ENCODE peak calls at places on chromosomes 13 and 19, in ten cellular contexts. G is skeletal muscle cell, O is BJ, Z is SJSA1, M is cardiac muscle cell, B is endodermal cell, N is heart left ventricle, I is ovary, A is HFF-Myc, Q is AG09309. V is an unnamed sample.

GRCh38 chr13:67148219-67148583 is 81.9 kb downstream of the PCDH9 start:
- DNase-seq in A (no peak), Z (no peak), N (no peak), M (peak), I (no peak), O (peak), G (no peak), B (no peak), Q (no peak), V (no peak)

GRCh38 chr19:56566904-56567273 is 379 bp upstream of the ZNF470 start:
- DNase-seq in G (no peak), N (peak), B (no peak), Z (no peak), A (peak), I (peak), M (peak), O (no peak), Q (no peak), V (peak)

GRCh38 chr13:26502826-26503225 is 54.7 kb upstream of the WASF3 start:
- DNase-seq in A (peak), B (peak), I (no peak), O (no peak), N (peak), G (peak), Q (peak), Z (no peak), M (peak), V (no peak)

GRCh38 chr19:40642757-40643325 is 41.7 kb downstream of the LTBP4 start:
- DNase-seq in I (no peak), A (no peak), N (no peak), O (no peak), G (no peak), Z (no peak), Q (no peak), M (no peak), B (no peak), V (no peak)

GRCh38 chr13:113969973-113970611 is 3.8 kb downstream of the C13orf46 start:
- DNase-seq in B (no peak), A (no peak), I (no peak), N (no peak), M (no peak), Q (no peak), O (no peak), G (no peak), Z (no peak), V (peak)

GRCh38 chr13:60931858-60932546 is 483.6 kb downstream of the PCDH20 start:
- DNase-seq in Q (no peak), N (no peak), Z (no peak), A (no peak), I (no peak), B (no peak), G (no peak), M (no peak), O (no peak), V (no peak)

GRCh38 chr19:46713781-46714522 is 3.0 kb downstream of the PRKD2 start:
- DNase-seq in N (peak), Q (peak), Z (no peak), I (peak), M (peak), B (peak), O (peak), G (no peak), A (peak), V (peak)

GRCh38 chr13:59891053-59891452 is 272.7 kb downstream of the DIAPH3 start:
- DNase-seq in A (no peak), I (no peak), B (no peak), N (no peak), Q (no peak), Z (no peak), G (no peak), O (no peak), M (no peak), V (no peak)

GRCh38 chr13:25690582-25690981 is 318.8 kb downstream of the ATP8A2 start:
- DNase-seq in Q (no peak), N (no peak), M (no peak), I (no peak), A (no peak), B (no peak), G (no peak), Z (no peak), O (no peak), V (no peak)

GRCh38 chr13:94999871-95000270 is 287.5 kb upstream of the SOX21 start:
- DNase-seq in B (no peak), Z (no peak), M (no peak), N (no peak), I (no peak), A (no peak), Q (no peak), G (no peak), O (no peak), V (no peak)

GRCh38 chr13:95005300-95005699 is 293.0 kb upstream of the SOX21 start:
- DNase-seq in M (no peak), A (no peak), Q (no peak), N (no peak), I (no peak), Z (no peak), O (no peak), B (no peak), G (no peak), V (no peak)

GRCh38 chr13:95002126-95002525 is 289.8 kb upstream of the SOX21 start:
- DNase-seq in Z (no peak), Q (no peak), A (no peak), N (no peak), I (no peak), G (no peak), M (no peak), O (no peak), B (no peak), V (no peak)

GRCh38 chr13:95007322-95007721 is 293.9 kb downstream of the ABCC4 start:
- DNase-seq in B (peak), N (no peak), Q (no peak), Z (no peak), G (no peak), M (no peak), A (no peak), O (no peak), I (no peak), V (no peak)

GRCh38 chr13:95002968-95003813 is 290.8 kb upstream of the SOX21 start:
- DNase-seq in I (no peak), M (no peak), Q (no peak), N (no peak), A (no peak), O (no peak), G (no peak), B (peak), Z (no peak), V (no peak)
- H3K4me3 ChIP-seq in I (no peak), M (peak), Q (peak), N (peak), A (peak), O (peak), G (peak), B (peak), Z (no peak), V (peak)

DNA sequence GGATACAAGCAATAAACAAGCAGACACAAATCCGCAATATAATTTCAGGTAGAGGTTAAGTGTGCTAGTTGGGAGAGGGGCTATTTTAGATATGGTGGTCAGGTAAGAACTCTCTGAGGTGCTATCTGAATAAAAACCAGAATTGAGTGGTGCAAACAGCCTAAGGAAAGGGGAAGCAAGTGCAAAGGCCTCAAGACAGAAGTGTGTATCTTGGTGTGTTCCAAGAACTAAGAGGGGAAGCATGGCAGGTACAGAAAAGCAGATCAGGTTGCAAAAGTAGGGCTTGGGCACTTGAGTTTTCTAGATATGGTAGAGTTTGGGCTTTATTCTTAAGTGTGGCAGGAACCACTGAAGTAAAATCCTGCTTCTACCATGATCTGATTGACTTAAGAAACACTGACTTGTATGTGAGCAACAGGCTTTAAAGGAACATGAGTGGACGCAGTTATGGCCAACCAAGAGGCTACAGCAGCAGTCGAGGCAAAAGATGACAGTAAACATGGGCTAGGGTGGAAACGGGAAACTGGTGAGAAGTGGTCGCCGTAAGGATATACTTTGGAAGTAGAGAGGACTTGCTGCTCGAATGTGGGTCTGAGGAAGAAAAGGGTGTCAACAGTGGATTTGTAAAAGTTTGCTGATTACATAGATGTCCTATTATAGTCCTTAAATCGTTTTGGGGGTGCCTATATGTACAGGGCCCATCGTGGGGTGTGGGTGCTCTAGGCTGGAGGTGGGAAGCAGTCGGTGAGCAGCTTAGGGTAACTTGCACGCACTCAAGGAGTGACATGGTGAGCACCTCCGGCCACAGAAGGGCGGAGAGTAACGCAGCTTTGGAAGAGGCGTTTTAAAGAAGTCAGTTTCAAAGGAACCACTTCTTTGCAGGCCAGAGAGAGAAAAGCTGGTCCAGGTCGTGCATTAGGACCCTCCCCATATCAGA is 678 bp downstream of the TGDS start:
- DNase-seq in G (no peak), Z (no peak), A (no peak), Q (no peak), M (peak), O (no peak), N (peak), I (no peak), B (peak), V (no peak)
- H3K4me3 ChIP-seq in G (peak), Z (peak), A (peak), Q (peak), M (peak), O (peak), N (peak), I (peak), B (peak), V (peak)

GRCh38 chr19:8391274-8392016 is 1.3 kb downstream of the RAB11B start:
- DNase-seq in B (no peak), G (no peak), A (no peak), Q (no peak), N (no peak), O (no peak), Z (no peak), I (no peak), M (no peak), V (peak)
- H3K4me3 ChIP-seq in B (peak), G (no peak), A (peak), Q (no peak), N (peak), O (no peak), Z (peak), I (peak), M (no peak), V (peak)

GRCh38 chr19:17211547-17212446 is 3.4 kb upstream of the USE1 start:
- DNase-seq in Z (no peak), M (no peak), Q (no peak), A (no peak), G (no peak), I (no peak), B (no peak), N (no peak), O (no peak), V (no peak)
- H3K4me3 ChIP-seq in Z (no peak), M (no peak), Q (no peak), A (no peak), G (no peak), I (no peak), B (no peak), N (no peak), O (no peak), V (no peak)

DNA sequence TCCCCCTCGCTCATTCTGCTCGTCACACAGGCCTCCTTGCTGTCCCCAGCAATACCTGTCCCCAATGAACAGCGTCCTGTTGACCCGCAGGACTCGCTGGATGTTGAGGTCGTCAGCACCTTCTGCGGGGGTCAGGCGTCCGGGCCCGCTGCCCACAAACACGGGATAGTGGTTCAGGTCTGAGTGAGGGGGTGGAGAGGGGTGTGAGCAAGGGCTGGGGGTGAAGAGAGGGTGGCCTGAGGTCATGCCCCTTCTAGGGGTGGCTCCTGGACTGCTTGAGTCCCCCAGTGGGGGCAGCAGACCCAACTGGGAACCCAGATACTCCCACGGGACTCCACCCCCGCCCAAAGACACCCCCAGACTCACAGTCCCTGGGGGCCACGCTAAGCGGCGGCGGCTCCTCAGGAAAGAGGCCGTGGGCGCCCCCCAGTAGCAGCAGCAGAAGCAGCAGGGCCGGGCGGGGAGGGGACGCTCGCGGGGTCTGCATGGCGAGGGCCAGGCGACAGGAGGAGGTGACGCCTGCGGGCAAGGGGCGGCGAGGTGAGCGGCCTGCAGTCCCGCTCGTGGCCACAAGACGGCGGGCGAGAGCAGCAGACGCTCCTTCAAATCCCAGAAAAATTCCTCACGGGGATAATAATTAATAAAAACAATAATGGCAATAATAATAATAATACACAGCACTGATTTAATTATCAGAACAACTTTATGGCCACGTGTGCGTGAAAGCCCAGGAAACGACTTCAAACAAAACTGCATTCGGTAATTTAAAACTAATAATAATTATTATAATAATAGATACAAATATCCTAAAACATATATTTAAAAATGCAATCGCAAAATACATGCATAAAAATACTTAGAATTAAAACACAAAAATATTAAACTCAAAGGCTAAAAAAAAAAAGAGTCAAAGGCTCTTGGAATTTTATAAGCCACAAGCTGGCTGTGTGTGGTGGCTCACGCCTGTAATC is 1.2 kb downstream of the SEMA6B start:
- DNase-seq in Q (no peak), Z (no peak), A (no peak), O (no peak), G (no peak), M (peak), N (no peak), I (no peak), B (peak), V (no peak)
- H3K4me3 ChIP-seq in Q (no peak), Z (no peak), A (no peak), O (no peak), G (no peak), M (no peak), N (peak), I (no peak), B (no peak), V (peak)

DNA sequence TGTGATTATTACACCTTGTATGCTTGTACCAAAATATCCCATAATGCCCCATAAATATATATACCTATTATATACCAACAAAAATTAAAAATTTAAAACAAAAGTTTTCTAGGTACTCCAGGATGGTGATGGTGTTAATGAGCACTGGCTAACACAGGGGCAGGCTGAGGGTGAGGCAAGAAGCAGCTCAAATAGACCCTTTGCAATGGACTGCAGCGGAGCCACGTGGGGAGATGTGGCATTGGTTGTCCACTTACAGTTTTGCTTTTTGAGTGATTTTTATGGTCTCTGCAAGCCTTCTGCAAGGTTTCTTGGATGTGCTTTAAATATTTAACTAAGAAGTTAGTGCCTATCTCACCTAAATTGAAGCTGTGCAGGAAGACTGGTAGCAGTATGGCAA is 132.9 kb downstream of the RAP2A start:
- DNase-seq in Q (no peak), Z (no peak), O (no peak), I (no peak), N (no peak), B (no peak), G (no peak), A (no peak), M (no peak), V (no peak)
- H3K4me3 ChIP-seq in Q (no peak), Z (no peak), O (no peak), I (no peak), N (no peak), B (no peak), G (no peak), A (no peak), M (no peak), V (no peak)

DNA sequence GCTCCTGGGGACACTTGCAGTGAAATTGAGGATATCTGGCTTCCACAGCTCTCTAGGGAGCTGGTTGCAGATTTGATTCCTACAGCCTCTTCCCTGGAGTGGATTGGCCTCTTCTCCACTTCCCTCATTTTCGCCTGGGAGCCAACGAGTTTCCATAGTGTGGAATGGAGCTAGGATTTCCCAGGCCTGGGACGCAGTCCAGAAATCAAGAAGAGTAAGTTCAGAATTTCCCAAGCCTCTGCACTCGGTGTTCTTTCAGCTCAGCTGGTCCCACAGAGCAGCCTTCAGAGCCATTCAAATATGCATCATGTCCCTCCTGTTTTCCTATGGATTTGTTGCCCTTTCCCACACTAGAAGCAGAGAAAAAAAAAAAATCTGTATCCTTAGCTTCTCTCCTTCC is 68.2 kb downstream of the RAP2A start:
- DNase-seq in B (no peak), Q (no peak), A (no peak), G (peak), Z (no peak), N (peak), M (peak), O (no peak), I (no peak), V (no peak)
- H3K4me3 ChIP-seq in B (no peak), Q (no peak), A (no peak), G (no peak), Z (no peak), N (no peak), M (no peak), O (no peak), I (no peak), V (no peak)

GRCh38 chr19:6239401-6239844 is 40.4 kb downstream of the MLLT1 start:
- DNase-seq in Z (no peak), M (peak), Q (no peak), G (no peak), O (no peak), B (no peak), N (no peak), A (no peak), I (peak), V (no peak)

GRCh38 chr19:6239871-6240676 is 39.7 kb downstream of the MLLT1 start:
- DNase-seq in N (no peak), A (no peak), M (no peak), O (no peak), Q (no peak), I (no peak), B (no peak), G (no peak), Z (no peak), V (peak)

GRCh38 chr19:6236310-6237291 is 43.2 kb downstream of the MLLT1 start:
- DNase-seq in Z (no peak), I (peak), M (no peak), G (no peak), B (no peak), Q (no peak), O (no peak), N (peak), A (no peak), V (peak)

GRCh38 chr19:6238256-6238642 is 41.5 kb downstream of the MLLT1 start:
- DNase-seq in O (no peak), A (no peak), I (no peak), G (no peak), B (no peak), Q (no peak), Z (no peak), M (peak), N (no peak), V (no peak)

DNA sequence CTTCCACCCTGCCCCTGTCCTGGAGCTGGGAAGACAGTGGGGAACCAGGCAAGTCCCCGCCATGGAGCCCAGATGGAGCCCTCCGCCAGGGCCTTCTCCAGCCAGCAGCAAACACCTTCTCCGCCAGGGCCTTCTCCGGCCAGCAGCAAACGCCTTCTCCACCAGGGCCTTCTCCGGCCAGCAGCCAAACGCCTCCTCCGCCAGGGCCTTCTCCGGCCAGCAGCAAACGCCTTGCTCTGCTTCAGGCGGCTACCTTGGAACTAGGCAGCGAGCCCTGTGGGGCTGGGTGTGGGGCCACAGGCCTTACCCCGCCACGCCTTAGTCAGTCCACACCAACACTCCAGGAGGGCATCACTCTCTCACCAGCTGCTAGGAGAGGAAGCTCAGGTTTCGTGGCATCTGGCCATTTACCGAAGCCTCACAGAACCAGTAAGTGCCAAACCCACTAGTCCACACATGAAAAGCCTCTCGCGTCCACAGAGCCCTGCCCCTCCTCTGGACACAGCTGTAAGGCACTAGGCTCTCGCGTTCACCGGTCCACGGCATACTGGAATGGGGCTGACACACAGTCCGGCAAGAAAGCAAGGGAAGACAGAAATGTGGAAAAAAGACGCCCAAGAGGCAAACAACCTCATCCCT is 41.0 kb downstream of the MLLT1 start:
- DNase-seq in O (no peak), N (peak), A (no peak), I (peak), M (peak), G (no peak), Z (no peak), Q (no peak), B (no peak), V (peak)
- H3K4me3 ChIP-seq in O (no peak), N (peak), A (no peak), I (peak), M (no peak), G (no peak), Z (no peak), Q (no peak), B (no peak), V (peak)

GRCh38 chr19:21850636-21851255 is 14.8 kb upstream of the ZNF43 start:
- DNase-seq in N (no peak), G (no peak), Z (no peak), M (no peak), I (no peak), A (no peak), O (no peak), Q (no peak), B (no peak), V (no peak)
- H3K4me3 ChIP-seq in N (peak), G (peak), Z (peak), M (peak), I (peak), A (peak), O (peak), Q (peak), B (peak), V (peak)

DNA sequence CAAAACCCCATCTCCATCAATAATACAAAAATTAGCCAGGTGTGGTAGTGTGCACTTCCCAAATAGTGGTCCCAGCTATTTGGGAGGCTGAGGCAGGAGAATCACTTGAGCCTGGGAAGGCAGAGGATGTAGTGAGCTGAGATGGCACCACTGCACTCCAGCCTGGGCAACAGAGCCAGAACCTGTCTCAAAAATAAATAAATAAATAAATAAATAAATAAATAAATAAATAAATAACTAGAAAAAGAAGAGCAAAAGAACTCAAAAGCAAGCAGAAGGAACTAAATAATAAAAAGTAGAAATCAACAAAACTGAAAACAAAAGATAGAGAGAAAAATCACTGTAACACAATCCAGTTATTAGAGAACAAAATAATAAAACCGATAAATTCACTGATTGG is 12.3 kb downstream of the ZNF585A start:
- DNase-seq in Z (no peak), B (no peak), M (no peak), A (no peak), Q (no peak), O (no peak), G (no peak), I (no peak), N (no peak), V (no peak)
- H3K4me3 ChIP-seq in Z (no peak), B (peak), M (no peak), A (no peak), Q (no peak), O (no peak), G (no peak), I (no peak), N (no peak), V (no peak)